ENCODE peak calls at places on chromosome X, in six cellular contexts. U is IMR-90, E is neuronal stem cell, Q is H9, F is mesenchymal stem cell, Y is trophoblast cell. Z is an unnamed sample.

GRCh38 chrX:55039471-55039870 is 8.7 kb upstream of the ALAS2 start:
- DNase-seq in U (no peak), E (no peak), Q (no peak), F (peak; percentile 50), Y (peak; percentile 54), Z (no peak)

GRCh38 chrX:137043736-137044135 is 9.9 kb upstream of the GPR101 start:
- DNase-seq in U (no peak), E (no peak), Q (no peak), F (no peak), Y (no peak), Z (no peak)

GRCh38 chrX:80335062-80335830 is 85.0 kb upstream of the TENT5D start:
- DNase-seq in U (no peak), E (peak; percentile 3), Q (peak; percentile 81), F (peak; percentile 43), Y (no peak), Z (peak; percentile 78)

GRCh38 chrX:1658083-1658463 is 43.2 kb downstream of the ASMT start:
- DNase-seq in U (no peak), E (no peak), Q (no peak), F (no peak), Y (no peak), Z (no peak)

GRCh38 chrX:42248226-42248625 is 324.9 kb upstream of the CASK start:
- DNase-seq in U (no peak), E (no peak), Q (no peak), F (no peak), Y (peak; percentile 4), Z (no peak)

GRCh38 chrX:109281478-109282275 is 200.2 kb downstream of the GUCY2F start:
- DNase-seq in U (no peak), E (no peak), Q (no peak), F (no peak), Y (no peak), Z (peak; percentile 65)

GRCh38 chrX:45952030-45952429 is 593.2 kb downstream of the ZNF674 start:
- DNase-seq in U (no peak), E (no peak), Q (peak; percentile 38), F (no peak), Y (no peak), Z (peak; percentile 23)

GRCh38 chrX:40091691-40092421 is 5.9 kb downstream of the BCOR start:
- DNase-seq in U (no peak), E (no peak), Q (peak; percentile 77), F (no peak), Y (no peak), Z (peak; percentile 66)

GRCh38 chrX:78140206-78140605 is 756 bp upstream of the TAF9B start:
- DNase-seq in U (no peak), E (no peak), Q (no peak), F (no peak), Y (no peak), Z (no peak)

GRCh38 chrX:68234171-68234910 is 199.0 kb downstream of the OPHN1 start:
- DNase-seq in U (no peak), E (peak; percentile 17), Q (peak; percentile 26), F (no peak), Y (no peak), Z (peak; percentile 60)
- H3K4ac ChIP-seq in U (no peak overlapping the region), E (no peak overlapping the region), Q (no peak overlapping the region), F (no peak overlapping the region), Y (no peak overlapping the region), Z (no peak overlapping the region)

GRCh38 chrX:129980043-129980442 is 2.4 kb upstream of the BCORL1 start:
- DNase-seq in U (no peak), E (no peak), Q (no peak), F (no peak), Y (no peak), Z (no peak)
- H3K27ac ChIP-seq in U (no peak overlapping the region), E (no peak overlapping the region), Q (no peak overlapping the region), F (no peak overlapping the region), Y (no peak overlapping the region), Z (no peak overlapping the region)

GRCh38 chrX:9785252-9785943 is 831 bp upstream of the SHROOM2 start:
- DNase-seq in U (no peak), E (no peak), Q (no peak), F (no peak), Y (no peak), Z (no peak)
- H3K4ac ChIP-seq in U (no peak overlapping the region), E (no peak overlapping the region), Q (no peak overlapping the region), F (no peak overlapping the region), Y (peak overlapping the region; percentile 36), Z (no peak overlapping the region)

GRCh38 chrX:107780525-107780924 is 3.0 kb downstream of the NCBP2L start:
- DNase-seq in U (no peak), E (no peak), Q (no peak), F (no peak), Y (no peak), Z (no peak)

GRCh38 chrX:107775000-107775733 is 420 bp downstream of the TSC22D3 start:
- DNase-seq in U (no peak), E (no peak), Q (no peak), F (no peak), Y (no peak), Z (no peak)

GRCh38 chrX:107775734-107776511 is at the start of gene TSC22D3:
- DNase-seq in U (peak; percentile 33), E (no peak), Q (peak; percentile 81), F (peak; percentile 84), Y (peak; percentile 5), Z (peak; percentile 82)

GRCh38 chrX:107776649-107777535 is 641 bp upstream of the NCBP2L start:
- DNase-seq in U (peak; percentile 87), E (peak; percentile 70), Q (peak; percentile 92), F (peak; percentile 91), Y (peak; percentile 67), Z (peak; percentile 94)

GRCh38 chrX:107777536-107777832 is at the start of gene NCBP2L:
- DNase-seq in U (no peak), E (no peak), Q (no peak), F (no peak), Y (no peak), Z (no peak)
- H3K27ac ChIP-seq in U (no peak within 1 kb of the TSS), E (no peak within 1 kb of the TSS), Q (no peak within 1 kb of the TSS), F (no peak within 1 kb of the TSS), Y (no peak within 1 kb of the TSS), Z (no peak within 1 kb of the TSS)

DNA sequence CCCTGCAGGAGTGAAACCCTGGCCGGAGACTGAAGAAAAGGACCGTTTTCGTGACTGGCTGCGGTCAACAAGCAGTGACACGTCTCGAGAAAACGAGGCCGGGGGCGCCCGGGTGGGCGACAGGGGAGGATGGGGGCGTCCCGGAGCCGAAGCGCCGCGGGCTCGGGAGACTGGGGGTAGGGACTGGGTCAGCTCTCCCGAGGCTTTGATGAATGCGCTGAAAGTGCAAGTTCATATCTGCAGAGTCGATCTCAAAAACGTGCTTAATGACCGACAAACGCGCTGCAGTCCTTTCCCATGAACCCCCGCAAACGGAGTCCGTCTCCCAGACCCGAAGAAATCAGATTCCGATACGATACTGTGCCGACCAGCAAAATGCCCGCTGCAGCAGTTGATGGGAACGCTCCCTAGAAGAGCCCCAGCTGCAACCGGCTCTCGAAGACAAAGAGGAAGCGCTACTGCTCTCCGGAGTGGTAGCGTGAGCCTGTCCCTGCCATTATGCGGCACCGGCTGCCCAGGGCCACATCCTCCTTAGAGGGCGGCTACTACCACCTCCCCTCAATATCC is 806 bp upstream of the CD99L2 start:
- DNase-seq in U (peak; percentile 6), E (no peak), Q (peak; percentile 58), F (peak; percentile 29), Y (peak; percentile 30), Z (peak; percentile 59)
- H3K4ac ChIP-seq in U (peak overlapping the region; percentile 19), E (no peak overlapping the region), Q (peak overlapping the region; percentile 24), F (peak overlapping the region; percentile 51), Y (no peak overlapping the region), Z (peak overlapping the region; percentile 55)

GRCh38 chrX:118795528-118795927 is 28.1 kb upstream of the ZCCHC12 start:
- DNase-seq in U (no peak), E (no peak), Q (no peak), F (no peak), Y (no peak), Z (no peak)
- H3K27ac ChIP-seq in U (no peak overlapping the region), E (no peak overlapping the region), Q (no peak overlapping the region), F (no peak overlapping the region), Y (no peak overlapping the region), Z (no peak overlapping the region)

GRCh38 chrX:2711441-2711840 is 20.3 kb downstream of the CD99 start:
- DNase-seq in U (no peak), E (no peak), Q (no peak), F (no peak), Y (no peak), Z (no peak)

GRCh38 chrX:2712428-2712827 is 21.3 kb downstream of the CD99 start:
- DNase-seq in U (no peak), E (no peak), Q (no peak), F (no peak), Y (no peak), Z (no peak)

GRCh38 chrX:2714551-2714950 is 23.5 kb downstream of the CD99 start:
- DNase-seq in U (no peak), E (no peak), Q (no peak), F (no peak), Y (no peak), Z (no peak)

GRCh38 chrX:2715066-2715600 is 24.0 kb downstream of the CD99 start:
- DNase-seq in U (no peak), E (no peak), Q (no peak), F (no peak), Y (no peak), Z (peak; percentile 95)

GRCh38 chrX:2712890-2713860 is 22.1 kb downstream of the CD99 start:
- DNase-seq in U (no peak), E (no peak), Q (no peak), F (no peak), Y (no peak), Z (no peak)
- H3K4ac ChIP-seq in U (no peak overlapping the region), E (no peak overlapping the region), Q (no peak overlapping the region), F (no peak overlapping the region), Y (no peak overlapping the region), Z (no peak overlapping the region)

GRCh38 chrX:31302573-31303075 is 230.8 kb upstream of the FTHL17 start:
- DNase-seq in U (no peak), E (no peak), Q (no peak), F (no peak), Y (no peak), Z (no peak)
- H3K27ac ChIP-seq in U (no peak overlapping the region), E (no peak overlapping the region), Q (no peak overlapping the region), F (no peak overlapping the region), Y (no peak overlapping the region), Z (no peak overlapping the region)

GRCh38 chrX:115493015-115493414 is 68.0 kb upstream of the PLS3 start:
- DNase-seq in U (no peak), E (no peak), Q (no peak), F (no peak), Y (no peak), Z (no peak)
- H3K4ac ChIP-seq in U (no peak overlapping the region), E (no peak overlapping the region), Q (no peak overlapping the region), F (no peak overlapping the region), Y (no peak overlapping the region), Z (no peak overlapping the region)

GRCh38 chrX:13345037-13345436 is 25.2 kb upstream of the ATXN3L start:
- DNase-seq in U (no peak), E (no peak), Q (no peak), F (no peak), Y (no peak), Z (no peak)
- H3K27ac ChIP-seq in U (no peak overlapping the region), E (no peak overlapping the region), Q (no peak overlapping the region), F (peak overlapping the region; percentile 26), Y (no peak overlapping the region), Z (no peak overlapping the region)